ENCODE peak calls at places on chromosomes 5 and 9, in seven cellular contexts. One of them, this sample, is unnamed. For H3K4me1, the result is how much of the 10 kb centered on the place peaks cover.

GRCh38 chr9:69980041-69980440 is 63.6 kb upstream of the MAMDC2 start:
- DNase-seq in Peyer's patch: no peak
- DNase-seq in thoracic aorta: no peak
- DNase-seq in uterus: no peak
- DNase-seq in A673: no peak
- DNase-seq in spleen: no peak
- DNase-seq in psoas muscle: no peak
- DNase-seq in this sample: no peak

GRCh38 chr5:61991861-61992260 is 314.1 kb upstream of the KIF2A start:
- DNase-seq in Peyer's patch: no peak
- DNase-seq in thoracic aorta: no peak
- DNase-seq in uterus: no peak
- DNase-seq in A673: no peak
- DNase-seq in spleen: no peak
- DNase-seq in psoas muscle: no peak
- DNase-seq in this sample: no peak

GRCh38 chr9:97983524-97984187 is 515 bp downstream of the ANP32B start:
- DNase-seq in Peyer's patch: peak
- DNase-seq in thoracic aorta: no peak
- DNase-seq in uterus: peak
- DNase-seq in A673: peak
- DNase-seq in spleen: peak
- DNase-seq in psoas muscle: peak
- DNase-seq in this sample: peak

GRCh38 chr9:114238471-114238870 is 83.1 kb downstream of the COL27A1 start:
- DNase-seq in Peyer's patch: no peak
- DNase-seq in thoracic aorta: peak
- DNase-seq in uterus: peak
- DNase-seq in A673: no peak
- DNase-seq in spleen: no peak
- DNase-seq in psoas muscle: peak
- DNase-seq in this sample: peak

GRCh38 chr9:116124472-116125040 is 29.0 kb upstream of the PAPPA start:
- DNase-seq in Peyer's patch: no peak
- DNase-seq in thoracic aorta: no peak
- DNase-seq in uterus: no peak
- DNase-seq in A673: no peak
- DNase-seq in spleen: no peak
- DNase-seq in psoas muscle: no peak
- DNase-seq in this sample: no peak

GRCh38 chr9:95511952-95512750 is 4.6 kb downstream of the PTCH1 start:
- DNase-seq in Peyer's patch: no peak
- DNase-seq in thoracic aorta: no peak
- DNase-seq in uterus: no peak
- DNase-seq in A673: peak
- DNase-seq in spleen: no peak
- DNase-seq in psoas muscle: no peak
- DNase-seq in this sample: no peak

GRCh38 chr9:113416149-113416726 is 5.7 kb downstream of the C9orf43 start:
- DNase-seq in Peyer's patch: peak
- DNase-seq in thoracic aorta: no peak
- DNase-seq in uterus: no peak
- DNase-seq in A673: no peak
- DNase-seq in spleen: no peak
- DNase-seq in psoas muscle: no peak
- DNase-seq in this sample: no peak

GRCh38 chr9:28073278-28073677 is 500.0 kb upstream of the C9orf72 start:
- DNase-seq in Peyer's patch: no peak
- DNase-seq in thoracic aorta: no peak
- DNase-seq in uterus: no peak
- DNase-seq in A673: peak
- DNase-seq in spleen: no peak
- DNase-seq in psoas muscle: no peak
- DNase-seq in this sample: no peak

GRCh38 chr5:39209924-39210323 is 9.4 kb downstream of the FYB1 start:
- DNase-seq in Peyer's patch: peak
- DNase-seq in thoracic aorta: no peak
- DNase-seq in uterus: no peak
- DNase-seq in A673: no peak
- DNase-seq in spleen: peak
- DNase-seq in psoas muscle: no peak
- DNase-seq in this sample: no peak

GRCh38 chr5:78522476-78523105 is 126.0 kb downstream of the LHFPL2 start:
- DNase-seq in Peyer's patch: no peak
- DNase-seq in thoracic aorta: no peak
- DNase-seq in uterus: no peak
- DNase-seq in A673: no peak
- DNase-seq in spleen: no peak
- DNase-seq in psoas muscle: no peak
- DNase-seq in this sample: no peak

GRCh38 chr5:78523314-78524193 is 125.0 kb downstream of the LHFPL2 start:
- DNase-seq in Peyer's patch: no peak
- DNase-seq in thoracic aorta: no peak
- DNase-seq in uterus: no peak
- DNase-seq in A673: no peak
- DNase-seq in spleen: no peak
- DNase-seq in psoas muscle: no peak
- DNase-seq in this sample: no peak

GRCh38 chr5:78527054-78527884 is 121.3 kb downstream of the LHFPL2 start:
- DNase-seq in Peyer's patch: no peak
- DNase-seq in thoracic aorta: peak
- DNase-seq in uterus: peak
- DNase-seq in A673: peak
- DNase-seq in spleen: no peak
- DNase-seq in psoas muscle: peak
- DNase-seq in this sample: peak

GRCh38 chr5:78527925-78528324 is 120.6 kb downstream of the LHFPL2 start:
- DNase-seq in Peyer's patch: no peak
- DNase-seq in thoracic aorta: no peak
- DNase-seq in uterus: no peak
- DNase-seq in A673: no peak
- DNase-seq in spleen: no peak
- DNase-seq in psoas muscle: no peak
- DNase-seq in this sample: no peak

DNA sequence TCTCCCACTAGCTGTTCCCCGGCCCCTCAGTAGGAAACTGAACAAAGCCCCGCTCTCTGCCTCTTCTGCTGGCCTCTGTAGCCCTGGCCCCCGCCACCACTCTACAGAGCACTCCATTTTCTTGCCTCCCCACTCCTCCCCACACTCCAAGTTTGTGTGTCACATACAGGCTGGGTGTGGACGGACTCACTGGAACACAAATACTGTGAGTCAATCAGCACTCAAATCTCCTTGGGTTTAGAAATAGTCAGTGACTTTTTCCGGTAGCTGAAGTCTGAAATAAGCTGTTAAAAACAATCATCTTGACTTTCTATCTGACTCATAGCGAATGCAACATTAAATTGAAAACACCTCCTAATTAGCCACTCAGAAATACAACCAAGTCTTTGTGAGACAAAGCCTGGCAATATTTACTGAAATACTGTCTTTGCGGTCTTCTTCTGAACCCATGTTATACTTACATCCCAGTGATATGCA is 122.5 kb downstream of the LHFPL2 start:
- DNase-seq in Peyer's patch: no peak
- DNase-seq in thoracic aorta: peak
- DNase-seq in uterus: no peak
- DNase-seq in A673: no peak
- DNase-seq in spleen: no peak
- DNase-seq in psoas muscle: no peak
- DNase-seq in this sample: no peak
- H3K4me1 ChIP-seq in Peyer's patch: under half
- H3K4me1 ChIP-seq in thoracic aorta: under half
- H3K4me1 ChIP-seq in uterus: under half
- H3K4me1 ChIP-seq in A673: under half
- H3K4me1 ChIP-seq in spleen: under half
- H3K4me1 ChIP-seq in psoas muscle: under half
- H3K4me1 ChIP-seq in this sample: under half

GRCh38 chr5:160272889-160273288 is 39.5 kb downstream of the CCNJL start:
- DNase-seq in Peyer's patch: no peak
- DNase-seq in thoracic aorta: no peak
- DNase-seq in uterus: no peak
- DNase-seq in A673: no peak
- DNase-seq in spleen: no peak
- DNase-seq in psoas muscle: no peak
- DNase-seq in this sample: no peak
- TF ChIP-seq CTCF in Peyer's patch: no peak
- TF ChIP-seq CTCF in thoracic aorta: no peak
- TF ChIP-seq CTCF in uterus: no peak
- TF ChIP-seq CTCF in A673: no peak
- TF ChIP-seq CTCF in spleen: no peak
- TF ChIP-seq CTCF in psoas muscle: no peak
- TF ChIP-seq CTCF in this sample: no peak

GRCh38 chr5:81401266-81401665 is 7.3 kb upstream of the ACOT12 start:
- DNase-seq in Peyer's patch: no peak
- DNase-seq in thoracic aorta: no peak
- DNase-seq in uterus: no peak
- DNase-seq in A673: no peak
- DNase-seq in spleen: no peak
- DNase-seq in psoas muscle: no peak
- DNase-seq in this sample: no peak

GRCh38 chr5:81400375-81400774 is 6.4 kb upstream of the ACOT12 start:
- DNase-seq in Peyer's patch: no peak
- DNase-seq in thoracic aorta: no peak
- DNase-seq in uterus: no peak
- DNase-seq in A673: no peak
- DNase-seq in spleen: no peak
- DNase-seq in psoas muscle: no peak
- DNase-seq in this sample: no peak

GRCh38 chr5:81395262-81395661 is 1.3 kb upstream of the ACOT12 start:
- DNase-seq in Peyer's patch: no peak
- DNase-seq in thoracic aorta: no peak
- DNase-seq in uterus: no peak
- DNase-seq in A673: no peak
- DNase-seq in spleen: no peak
- DNase-seq in psoas muscle: no peak
- DNase-seq in this sample: no peak

GRCh38 chr5:81397169-81397568 is 3.2 kb upstream of the ACOT12 start:
- DNase-seq in Peyer's patch: no peak
- DNase-seq in thoracic aorta: no peak
- DNase-seq in uterus: no peak
- DNase-seq in A673: peak
- DNase-seq in spleen: no peak
- DNase-seq in psoas muscle: no peak
- DNase-seq in this sample: no peak

DNA sequence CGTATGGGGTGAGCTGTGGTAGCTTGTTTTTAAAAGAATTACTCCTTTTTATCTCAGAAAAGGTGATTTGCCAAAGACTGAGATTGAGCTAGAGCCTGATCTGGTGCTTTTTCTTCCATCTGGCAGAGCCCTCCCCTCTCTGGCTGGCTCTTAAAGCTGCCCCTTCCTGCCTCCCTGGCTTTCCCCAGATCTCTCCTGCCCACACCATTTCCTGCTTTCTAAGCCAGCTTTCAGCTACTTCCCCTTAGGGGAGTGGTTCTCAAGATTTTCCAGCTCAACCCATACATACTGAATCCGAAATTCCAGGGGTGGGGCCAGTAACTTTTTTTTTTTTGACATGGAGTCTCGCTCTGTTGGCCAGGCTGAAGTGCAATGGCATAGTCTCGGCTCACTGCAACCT is 4.8 kb upstream of the ACOT12 start:
- DNase-seq in Peyer's patch: no peak
- DNase-seq in thoracic aorta: no peak
- DNase-seq in uterus: no peak
- DNase-seq in A673: peak
- DNase-seq in spleen: no peak
- DNase-seq in psoas muscle: no peak
- DNase-seq in this sample: no peak
- H3K4me1 ChIP-seq in Peyer's patch: under half
- H3K4me1 ChIP-seq in thoracic aorta: under half
- H3K4me1 ChIP-seq in uterus: under half
- H3K4me1 ChIP-seq in A673: under half
- H3K4me1 ChIP-seq in spleen: under half
- H3K4me1 ChIP-seq in psoas muscle: under half
- H3K4me1 ChIP-seq in this sample: under half

DNA sequence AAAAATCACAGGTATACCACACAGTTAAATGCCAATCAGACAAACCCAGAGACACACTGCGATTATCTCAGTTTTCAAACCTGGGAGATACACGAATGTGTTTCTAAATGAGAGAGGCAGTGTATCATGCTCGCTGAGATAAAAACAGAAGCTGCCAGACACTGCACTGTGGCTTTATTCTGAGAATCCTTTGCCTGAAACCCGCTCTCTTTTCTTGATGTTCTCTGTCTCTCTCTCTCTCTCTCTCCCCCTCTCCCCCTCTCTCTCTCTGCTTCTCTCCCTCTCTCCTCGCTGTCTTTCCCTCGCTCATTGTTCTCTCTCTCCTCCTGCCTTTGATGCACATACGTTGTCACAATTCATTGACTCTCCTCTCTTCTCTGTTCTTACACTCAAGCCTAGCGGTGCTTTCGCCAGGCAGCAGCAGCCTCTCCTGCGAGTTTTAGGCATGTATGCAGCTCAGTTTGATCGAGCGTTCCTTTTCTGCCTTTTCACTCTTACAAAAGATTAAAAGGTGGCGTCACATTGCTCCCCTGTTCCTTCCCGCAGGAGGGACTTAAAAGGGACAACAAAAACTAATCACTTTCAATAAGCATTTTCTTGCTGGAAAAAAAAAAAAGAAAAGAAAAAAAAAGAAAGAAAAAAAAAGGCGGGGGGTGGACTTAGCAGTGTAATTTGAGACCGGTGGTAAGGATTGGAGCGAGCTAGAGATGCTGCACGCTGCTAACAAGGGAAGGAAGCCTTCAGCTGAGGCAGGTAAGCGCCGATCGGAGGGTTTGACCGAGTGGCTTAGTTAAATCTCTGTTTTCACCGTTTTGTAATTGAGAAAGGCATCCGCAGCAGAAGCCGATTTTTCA is 717.9 kb upstream of the WWC1 start:
- DNase-seq in Peyer's patch: no peak
- DNase-seq in thoracic aorta: no peak
- DNase-seq in uterus: no peak
- DNase-seq in A673: peak
- DNase-seq in spleen: no peak
- DNase-seq in psoas muscle: no peak
- DNase-seq in this sample: no peak
- TF ChIP-seq CTCF in Peyer's patch: no peak
- TF ChIP-seq CTCF in thoracic aorta: no peak
- TF ChIP-seq CTCF in uterus: no peak
- TF ChIP-seq CTCF in A673: peak
- TF ChIP-seq CTCF in spleen: no peak
- TF ChIP-seq CTCF in psoas muscle: no peak
- TF ChIP-seq CTCF in this sample: no peak

DNA sequence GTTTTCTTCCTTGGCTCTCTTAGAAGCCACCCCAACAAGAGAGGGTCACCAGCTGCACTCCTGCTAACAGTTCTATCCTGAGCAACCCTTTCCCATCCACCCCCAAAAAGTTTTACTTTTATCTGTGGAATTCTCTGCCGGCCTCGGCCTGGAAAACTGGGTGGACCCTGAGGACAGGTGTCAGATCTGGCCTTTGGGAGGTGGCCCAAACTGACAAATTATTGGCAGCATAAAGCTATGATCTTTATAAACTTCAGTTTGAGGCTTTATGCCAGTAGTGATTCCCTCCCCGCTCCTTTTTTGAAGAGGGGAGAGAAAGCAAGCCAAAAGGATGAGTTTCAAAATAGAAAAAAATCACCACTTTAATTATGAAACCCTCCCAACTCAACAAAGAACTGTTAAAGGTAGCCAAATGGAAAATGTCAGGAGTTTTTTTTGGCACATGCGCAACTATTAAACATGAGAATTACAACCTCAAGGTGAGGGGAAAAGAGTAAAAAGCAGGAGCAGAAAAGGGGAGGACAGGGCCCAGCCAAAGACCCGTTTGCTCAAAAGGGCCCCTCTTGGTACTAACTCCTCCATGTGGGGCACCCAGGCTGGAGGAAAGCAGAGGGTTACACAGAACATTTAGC is 49.5 kb downstream of the FBXW11 start:
- DNase-seq in Peyer's patch: no peak
- DNase-seq in thoracic aorta: no peak
- DNase-seq in uterus: peak
- DNase-seq in A673: no peak
- DNase-seq in spleen: no peak
- DNase-seq in psoas muscle: no peak
- DNase-seq in this sample: no peak
- H3K4me1 ChIP-seq in Peyer's patch: under half
- H3K4me1 ChIP-seq in thoracic aorta: under half
- H3K4me1 ChIP-seq in uterus: under half
- H3K4me1 ChIP-seq in A673: under half
- H3K4me1 ChIP-seq in spleen: under half
- H3K4me1 ChIP-seq in psoas muscle: half or more
- H3K4me1 ChIP-seq in this sample: half or more